ENCODE peak calls at places on chromosomes 16 and 17, in six cellular contexts. L is adrenal gland, D is fibroblast of lung, O is H54, T is cardiac fibroblast, P is pancreas. X is an unnamed sample.

GRCh38 chr17:44354582-44355309 is 8.9 kb downstream of the FAM171A2 start:
- DNase-seq in D (no peak), L (peak; percentile 56), O (no peak), P (peak; percentile 53), T (no peak), X (no peak)

GRCh38 chr17:68532826-68533225 is 20.6 kb downstream of the PRKAR1A start:
- DNase-seq in P (no peak), T (no peak), O (no peak), D (no peak), L (no peak), X (no peak)

GRCh38 chr17:1766382-1767135 is 4.7 kb downstream of the SERPINF1 start:
- DNase-seq in D (no peak), L (no peak), P (no peak), T (no peak), O (no peak), X (no peak)

GRCh38 chr17:80647746-80648145 is 103.1 kb downstream of the RPTOR start:
- DNase-seq in D (peak; percentile 86), T (peak; percentile 86), P (no peak), O (peak; percentile 83), L (no peak), X (peak; percentile 84)

GRCh38 chr16:67396159-67396774 is 3.0 kb upstream of the TPPP3 start:
- DNase-seq in T (peak; percentile 76), D (peak; percentile 79), O (peak; percentile 97), P (peak; percentile 92), L (peak; percentile 87), X (peak; percentile 74)

GRCh38 chr16:24700549-24701392 is 28.7 kb upstream of the TNRC6A start:
- DNase-seq in P (peak; percentile 38), O (peak; percentile 87), T (peak; percentile 99), L (peak; percentile 92), D (peak; percentile 99), X (peak; percentile 97)

GRCh38 chr17:8002646-8003593 is 505 bp downstream of the GUCY2D start:
- DNase-seq in P (no peak), D (no peak), L (no peak), T (no peak), O (no peak), X (no peak)

GRCh38 chr17:45110676-45111611 is 21.4 kb downstream of the PLCD3 start:
- DNase-seq in T (no peak), O (no peak), P (no peak), D (no peak), L (peak; percentile 81), X (no peak)

GRCh38 chr17:15220785-15221184 is 44.3 kb downstream of the PMP22 start:
- DNase-seq in L (no peak), P (no peak), T (peak; percentile 35), D (no peak), O (no peak), X (no peak)

GRCh38 chr17:49914096-49914490 is 54.9 kb upstream of the DLX4 start:
- DNase-seq in O (no peak), L (no peak), T (no peak), P (no peak), D (no peak), X (no peak)

GRCh38 chr17:77088455-77089117 is 52.2 kb upstream of the SEC14L1 start:
- DNase-seq in D (peak; percentile 98), L (peak; percentile 92), T (peak; percentile 97), P (peak; percentile 84), O (peak; percentile 97), X (peak; percentile 99)

GRCh38 chr17:80855968-80856862 is 135.4 kb upstream of the CHMP6 start:
- DNase-seq in O (peak; percentile 93), T (peak; percentile 99), D (peak; percentile 97), P (no peak), L (peak; percentile 95), X (peak; percentile 99)

GRCh38 chr16:23700509-23700908 is 12.5 kb downstream of the ERN2 start:
- DNase-seq in P (no peak), T (no peak), D (no peak), L (no peak), O (no peak), X (no peak)

GRCh38 chr17:13353590-13353989 is 248.1 kb downstream of the HS3ST3A1 start:
- DNase-seq in O (no peak), P (no peak), T (peak; percentile 21), D (no peak), L (no peak), X (no peak)

GRCh38 chr17:28072935-28073533 is 30.6 kb downstream of the NLK start:
- DNase-seq in P (no peak), D (no peak), L (no peak), O (no peak), T (no peak), X (no peak)

GRCh38 chr16:918741-919657 is 51.8 kb downstream of the LMF1 start:
- DNase-seq in D (no peak), T (no peak), L (no peak), P (no peak), O (no peak), X (no peak)

X was measured in H4.